ENCODE peak calls at places on chromosomes 5 and 9, in four cellular contexts. One of them, this sample, is unnamed.
A peak's percentile ranks its signal among the peaks of the same experiment; 100 is the strongest.

GRCh38 chr5:1245901-1246576 is 20.9 kb downstream of the SLC6A18 start:
- DNase-seq in occipital lobe: peak; percentile 18
- DNase-seq in BE2C: no peak
- DNase-seq in memory B cell: no peak
- DNase-seq in this sample: no peak

GRCh38 chr9:109830587-109830986 is 50.6 kb downstream of the PALM2AKAP2 start:
- DNase-seq in memory B cell: no peak
- DNase-seq in BE2C: no peak
- DNase-seq in occipital lobe: no peak
- DNase-seq in this sample: no peak

GRCh38 chr5:151280443-151280842 is 23.1 kb downstream of the SLC36A3 start:
- DNase-seq in BE2C: no peak
- DNase-seq in memory B cell: no peak
- DNase-seq in occipital lobe: no peak
- DNase-seq in this sample: no peak

GRCh38 chr5:178238711-178239592 is 6.3 kb upstream of the PHYKPL start:
- DNase-seq in occipital lobe: no peak
- DNase-seq in BE2C: no peak
- DNase-seq in memory B cell: no peak
- DNase-seq in this sample: no peak

GRCh38 chr9:78131969-78132687 is 100.5 kb upstream of the GNAQ start:
- DNase-seq in memory B cell: no peak
- DNase-seq in BE2C: no peak
- DNase-seq in occipital lobe: no peak
- DNase-seq in this sample: no peak

GRCh38 chr5:102975457-102976182 is 144.3 kb downstream of the GIN1 start:
- DNase-seq in memory B cell: no peak
- DNase-seq in occipital lobe: no peak
- DNase-seq in BE2C: no peak
- DNase-seq in this sample: no peak

GRCh38 chr9:75455444-75455921 is 367.2 kb downstream of the OSTF1 start:
- DNase-seq in occipital lobe: no peak
- DNase-seq in memory B cell: no peak
- DNase-seq in BE2C: no peak
- DNase-seq in this sample: peak; percentile 27

GRCh38 chr9:503881-504852 is 289.5 kb downstream of the DOCK8 start:
- DNase-seq in occipital lobe: peak; percentile 63
- DNase-seq in memory B cell: peak; percentile 81
- DNase-seq in BE2C: peak; percentile 58
- DNase-seq in this sample: peak; percentile 69

GRCh38 chr5:157484768-157485167 is 24.8 kb downstream of the NIPAL4 start:
- DNase-seq in memory B cell: no peak
- DNase-seq in occipital lobe: no peak
- DNase-seq in BE2C: no peak
- DNase-seq in this sample: peak; percentile 27

GRCh38 chr9:34163439-34163838 is 15.4 kb upstream of the UBAP1 start:
- DNase-seq in occipital lobe: no peak
- DNase-seq in BE2C: no peak
- DNase-seq in memory B cell: no peak
- DNase-seq in this sample: no peak

GRCh38 chr9:116952434-116952805 is 265.3 kb downstream of the TRIM32 start:
- DNase-seq in BE2C: no peak
- DNase-seq in memory B cell: no peak
- DNase-seq in occipital lobe: no peak
- DNase-seq in this sample: no peak

GRCh38 chr5:72281764-72282499 is 38.1 kb downstream of the MRPS27 start:
- DNase-seq in BE2C: no peak
- DNase-seq in occipital lobe: no peak
- DNase-seq in memory B cell: no peak
- DNase-seq in this sample: no peak

GRCh38 chr5:528625-529511 is 4.6 kb upstream of the SLC9A3 start:
- DNase-seq in memory B cell: no peak
- DNase-seq in BE2C: peak; percentile 9
- DNase-seq in occipital lobe: no peak
- DNase-seq in this sample: no peak

GRCh38 chr9:83701769-83702168 is 6.0 kb downstream of the UBQLN1 start:
- DNase-seq in memory B cell: no peak
- DNase-seq in BE2C: no peak
- DNase-seq in occipital lobe: no peak
- DNase-seq in this sample: no peak

GRCh38 chr9:36930941-36931340 is 103.1 kb downstream of the PAX5 start:
- DNase-seq in BE2C: no peak
- DNase-seq in occipital lobe: no peak
- DNase-seq in memory B cell: no peak
- DNase-seq in this sample: no peak

This sample was measured in SJCRH30.